ENCODE peak calls at places on chromosomes 16 and 17, in four cellular contexts. M, T, U and D are unnamed samples. For H3K27me3, the result is how much of the 10 kb centered on the place peaks cover.

GRCh38 chr16:106623-107324 is 28.7 kb downstream of the MPG start:
- DNase-seq in T (peak), M (peak), U (peak), D (no peak)

GRCh38 chr17:38752119-38752929 is at the start of gene PSMB3:
- DNase-seq in U (peak), T (peak), M (peak), D (peak)

GRCh38 chr16:79632289-79632688 is 31.8 kb upstream of the MAF start:
- DNase-seq in U (no peak), T (no peak), M (no peak), D (no peak)

GRCh38 chr16:48173877-48174276 is 18.1 kb upstream of the ABCC12 start:
- DNase-seq in T (no peak), U (no peak), M (no peak), D (no peak)

GRCh38 chr16:1159973-1160772 is 7.3 kb downstream of the CACNA1H start:
- DNase-seq in M (peak), U (no peak), T (peak), D (no peak)

GRCh38 chr16:66713076-66713475 is 16.5 kb upstream of the CMTM4 start:
- DNase-seq in U (no peak), T (no peak), M (no peak), D (no peak)

GRCh38 chr17:45234641-45235040 is 13.0 kb downstream of the FMNL1 start:
- DNase-seq in U (peak), T (peak), M (no peak), D (no peak)

GRCh38 chr16:82031116-82032084 is 3.7 kb upstream of the HSD17B2 start:
- DNase-seq in M (no peak), T (peak), U (peak), D (no peak)

GRCh38 chr16:3106205-3106928 is 6.0 kb upstream of the ZNF205 start:
- DNase-seq in U (peak), M (peak), T (peak), D (peak)

GRCh38 chr16:61277849-61278248 is 758.4 kb downstream of the CDH8 start:
- DNase-seq in U (no peak), T (no peak), M (no peak), D (no peak)

GRCh38 chr16:70725912-70726828 is 40.3 kb upstream of the MTSS2 start:
- DNase-seq in T (no peak), M (peak), U (no peak), D (no peak)

GRCh38 chr17:29389994-29390855 is at the start of gene TAOK1:
- DNase-seq in T (peak), U (peak), M (peak), D (peak)

GRCh38 chr16:13935408-13935807 is 15.5 kb downstream of the ERCC4 start:
- DNase-seq in U (no peak), M (peak), T (peak), D (no peak)

GRCh38 chr17:29615048-29615385 is 7.7 kb downstream of the CORO6 start:
- DNase-seq in M (no peak), U (peak), T (no peak), D (no peak)

GRCh38 chr17:57811633-57812280 is 38.1 kb downstream of the MRPS23 start:
- DNase-seq in T (peak), U (no peak), M (no peak), D (no peak)

GRCh38 chr17:17757944-17758343 is 76.7 kb downstream of the RAI1 start:
- DNase-seq in M (no peak), T (no peak), U (no peak), D (no peak)

GRCh38 chr17:75692976-75693375 is 25.8 kb downstream of the SAP30BP start:
- DNase-seq in T (no peak), U (no peak), M (no peak), D (no peak)

GRCh38 chr17:32519769-32520701 is 33.2 kb downstream of the CDK5R1 start:
- DNase-seq in U (no peak), T (peak), M (no peak), D (no peak)

GRCh38 chr17:39701012-39701783 is 1.3 kb downstream of the ERBB2 start:
- DNase-seq in U (no peak), T (peak), M (no peak), D (no peak)

GRCh38 chr17:17824119-17824779 is 12.5 kb downstream of the SREBF1 start:
- DNase-seq in T (peak), U (no peak), M (no peak), D (no peak)

GRCh38 chr17:38873646-38874380 is 4.0 kb downstream of the LASP1 start:
- DNase-seq in U (no peak), M (no peak), T (no peak), D (no peak)

GRCh38 chr17:72794152-72794551 is 298.3 kb downstream of the SLC39A11 start:
- DNase-seq in T (no peak), M (no peak), U (no peak), D (no peak)

GRCh38 chr16:70689035-70689969 is 3.4 kb upstream of the MTSS2 start:
- DNase-seq in U (no peak), M (no peak), T (no peak), D (no peak)

DNA sequence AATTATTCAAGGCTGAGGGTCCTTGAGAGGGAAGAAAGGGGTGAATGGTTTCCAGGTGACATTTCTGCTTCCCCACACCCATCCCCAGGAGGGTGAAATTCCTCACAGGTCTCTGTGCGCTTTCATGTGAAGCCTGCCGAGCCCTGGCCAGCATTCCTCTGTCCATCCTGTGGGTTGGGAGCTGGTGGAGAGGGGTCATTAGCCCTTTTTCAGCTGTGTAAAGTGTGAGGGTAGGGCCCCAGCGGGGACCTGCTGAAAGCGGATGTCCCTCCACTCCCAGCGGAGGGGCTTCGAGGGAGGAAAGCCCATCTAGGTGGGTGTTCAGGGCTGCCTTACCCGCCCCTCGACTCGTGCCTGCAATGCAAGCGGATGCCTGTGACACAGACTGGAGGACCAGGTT is 53.3 kb upstream of the DLX4 start:
- DNase-seq in M (no peak), U (no peak), T (peak), D (no peak)
- H3K27me3 ChIP-seq in M (under half), U (under half), T (under half), D (under half)

DNA sequence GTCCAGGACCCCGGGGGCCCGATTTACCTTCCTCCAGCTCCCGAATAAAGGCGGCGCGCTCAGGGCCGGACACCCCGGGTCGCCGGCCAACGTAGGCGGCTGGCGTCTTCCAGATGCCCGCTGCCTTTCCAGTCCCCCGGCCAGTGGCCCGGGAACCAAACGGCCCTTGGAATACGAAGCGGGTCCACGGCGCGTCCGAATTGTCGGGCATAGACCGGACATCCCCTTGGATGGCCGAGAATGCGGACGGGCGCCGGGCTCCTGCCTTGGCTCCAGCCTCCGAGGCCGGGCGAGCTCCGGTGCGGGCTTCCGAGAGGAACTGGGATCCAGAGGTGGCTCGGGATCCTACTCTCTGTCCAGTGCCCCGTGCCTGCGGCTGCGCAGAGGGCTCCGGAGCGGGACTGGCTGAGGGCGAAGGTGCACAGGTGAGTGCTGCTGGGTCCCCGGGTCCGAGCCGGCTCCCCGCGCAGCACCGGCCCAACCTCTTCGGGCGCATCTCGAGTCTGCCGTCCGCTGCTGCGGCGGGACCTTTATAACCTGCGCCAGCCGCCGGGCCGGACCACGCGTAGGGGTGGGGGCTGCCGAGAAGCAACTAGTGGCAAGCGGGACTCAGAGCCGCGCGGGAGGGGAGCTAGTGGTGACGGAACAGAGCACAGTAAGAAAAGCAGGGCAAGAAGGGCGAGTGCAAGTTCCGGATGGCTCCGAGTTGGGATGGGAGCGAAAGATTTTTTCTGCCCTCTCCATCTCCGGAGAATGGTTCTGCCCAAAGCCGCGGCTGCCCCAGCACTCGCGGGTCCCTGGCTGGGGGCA is at the start of gene HAP1:
- DNase-seq in T (peak), U (no peak), M (peak), D (no peak)
- H3K27me3 ChIP-seq in T (half or more), U (half or more), M (under half), D (under half)

DNA sequence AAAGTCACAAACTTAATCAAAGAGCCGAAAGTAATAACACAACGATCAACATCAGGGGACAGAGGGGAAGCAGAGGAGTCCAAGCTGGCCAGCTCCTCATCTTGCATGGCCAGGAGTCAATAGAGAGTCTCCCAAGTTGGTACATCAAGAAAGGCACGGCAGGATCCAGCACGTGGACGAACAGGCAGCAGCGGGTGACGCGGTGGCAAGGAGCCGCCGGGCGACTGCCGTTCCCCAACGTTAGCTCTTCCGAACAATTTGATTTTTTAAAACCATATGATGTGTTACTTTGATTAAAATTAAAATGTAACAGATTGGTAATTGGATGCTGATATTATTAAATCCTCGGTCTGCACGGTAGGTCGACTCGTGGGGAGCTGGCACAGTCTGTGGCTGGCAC is 81.8 kb upstream of the DOC2B start:
- DNase-seq in T (no peak), M (peak), U (no peak), D (no peak)
- H3K27me3 ChIP-seq in T (under half), M (under half), U (under half), D (under half)

DNA sequence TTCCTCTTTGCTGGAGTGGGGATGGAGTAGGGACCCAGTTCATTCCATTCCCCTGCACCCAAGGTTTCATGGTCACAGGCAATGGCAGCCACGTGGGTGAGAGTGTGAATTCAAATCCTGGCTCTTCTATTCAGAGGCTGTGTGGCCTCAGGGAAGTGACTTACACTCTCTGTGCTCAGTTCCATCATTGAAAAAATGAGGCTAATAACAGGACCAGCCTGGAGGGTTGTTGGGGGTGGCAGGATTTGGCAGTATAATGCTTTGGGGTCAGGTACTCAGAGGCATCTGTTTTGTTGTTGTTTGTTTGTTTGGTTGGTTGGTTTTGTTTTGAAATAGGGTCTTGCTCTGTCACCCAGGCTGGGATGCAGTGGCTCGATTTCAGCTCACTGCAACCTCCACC is 2.2 kb upstream of the CRISPLD2 start:
- DNase-seq in T (no peak), U (no peak), M (no peak), D (no peak)
- H3K27me3 ChIP-seq in T (under half), U (under half), M (under half), D (under half)

GRCh38 chr17:8062435-8062806 is 23.6 kb downstream of the ALOX15B start:
- DNase-seq in U (no peak), M (no peak), T (no peak), D (no peak)

GRCh38 chr17:8062807-8063483 is 24.1 kb downstream of the ALOX15B start:
- DNase-seq in U (no peak), T (peak), M (no peak), D (no peak)

GRCh38 chr17:8057691-8058114 is 18.8 kb downstream of the ALOX15B start:
- DNase-seq in T (peak), U (peak), M (peak), D (no peak)

GRCh38 chr17:8059131-8059530 is 20.3 kb downstream of the ALOX15B start:
- DNase-seq in M (no peak), U (no peak), T (no peak), D (no peak)

DNA sequence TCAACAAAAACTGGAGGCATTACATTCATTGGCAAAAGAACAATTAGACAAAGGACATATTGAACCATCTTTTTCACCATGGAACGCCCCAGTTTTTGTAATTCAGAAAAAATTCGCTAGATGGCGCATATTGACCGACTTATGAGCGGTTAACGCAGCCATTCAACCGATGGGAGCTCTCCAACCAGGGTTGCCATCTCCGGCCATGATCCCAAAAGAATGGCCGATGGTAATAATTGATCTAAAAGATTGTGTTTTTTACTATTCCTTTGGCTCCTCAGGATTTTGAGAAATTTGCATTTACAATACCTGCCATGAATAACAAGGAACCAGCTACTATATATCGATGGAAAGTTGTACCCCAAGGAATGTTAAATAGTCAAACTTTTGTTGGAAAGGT is 21.4 kb downstream of the ALOX15B start:
- DNase-seq in T (peak), U (peak), M (peak), D (no peak)
- H3K27me3 ChIP-seq in T (under half), U (under half), M (under half), D (under half)

GRCh38 chr17:74350486-74350885 is 11.2 kb downstream of the BTBD17 start:
- DNase-seq in U (no peak), T (no peak), M (no peak), D (no peak)
- H3K27me3 ChIP-seq in U (under half), T (under half), M (under half), D (under half)